ENCODE peak calls at places on chromosomes 12 and 14, in six cellular contexts. B, S, H, F, O and V are unnamed samples.

GRCh38 chr12:6141048-6141447 is 16.6 kb upstream of the VWF start:
- DNase-seq in F (no peak), S (no peak), H (peak), O (no peak), B (no peak), V (no peak)

GRCh38 chr14:54314365-54315134 is 82.3 kb upstream of the CDKN3 start:
- DNase-seq in S (no peak), B (no peak), O (no peak), F (no peak), H (no peak), V (no peak)

GRCh38 chr12:95701722-95702418 is 88.7 kb downstream of the NTN4 start:
- DNase-seq in H (no peak), F (no peak), O (no peak), B (no peak), S (peak), V (no peak)

GRCh38 chr12:95790025-95790911 is at the start of gene NTN4:
- DNase-seq in H (no peak), O (no peak), B (peak), F (no peak), S (no peak), V (peak)

GRCh38 chr12:66620026-66620425 is 58.9 kb downstream of the GRIP1 start:
- DNase-seq in O (no peak), S (no peak), H (no peak), B (no peak), F (no peak), V (no peak)

GRCh38 chr14:29028973-29029582 is 262.5 kb downstream of the FOXG1 start:
- DNase-seq in O (no peak), B (no peak), F (no peak), S (no peak), H (no peak), V (no peak)

GRCh38 chr12:68334136-68334535 is 2.0 kb upstream of the MDM1 start:
- DNase-seq in F (no peak), H (no peak), B (peak), O (no peak), S (no peak), V (no peak)

GRCh38 chr12:126667340-126667739 is 1599.6 kb upstream of the TMEM132C start:
- DNase-seq in S (peak), O (no peak), H (no peak), F (no peak), B (no peak), V (no peak)

GRCh38 chr14:42027271-42027670 is 420.6 kb downstream of the LRFN5 start:
- DNase-seq in B (no peak), S (no peak), F (no peak), H (no peak), O (no peak), V (no peak)

GRCh38 chr12:132315951-132316350 is 13.4 kb downstream of the GALNT9 start:
- DNase-seq in B (no peak), F (no peak), H (no peak), S (no peak), O (no peak), V (no peak)

GRCh38 chr14:99508896-99509629 is 27.9 kb downstream of the CCNK start:
- DNase-seq in S (no peak), H (no peak), O (no peak), B (peak), F (no peak), V (no peak)

GRCh38 chr14:88775532-88775931 is 17.2 kb downstream of the EML5 start:
- DNase-seq in B (no peak), F (no peak), H (no peak), O (no peak), S (no peak), V (no peak)

GRCh38 chr14:103016594-103016993 is 40.8 kb downstream of the CDC42BPB start:
- DNase-seq in F (no peak), H (no peak), O (no peak), S (no peak), B (no peak), V (no peak)

GRCh38 chr14:32560213-32560857 is 231.2 kb downstream of the AKAP6 start:
- DNase-seq in F (peak), S (no peak), O (no peak), H (no peak), B (peak), V (no peak)

GRCh38 chr12:27344246-27344645 is 11.6 kb downstream of the BMAL2 start:
- DNase-seq in H (no peak), F (no peak), B (peak), S (no peak), O (no peak), V (no peak)

GRCh38 chr12:122028601-122029560 is 7.2 kb downstream of the BCL7A start:
- DNase-seq in B (no peak), S (no peak), H (peak), F (no peak), O (no peak), V (peak)

GRCh38 chr14:100056964-100057817 is 8.0 kb upstream of the EVL start:
- DNase-seq in H (no peak), S (no peak), O (no peak), B (no peak), F (no peak), V (peak)

GRCh38 chr14:60651936-60652673 is 2.8 kb upstream of the SIX1 start:
- DNase-seq in B (no peak), H (no peak), F (no peak), S (no peak), O (no peak), V (no peak)

GRCh38 chr14:67583711-67584644 is 16.1 kb downstream of the PIGH start:
- DNase-seq in B (peak), S (peak), F (no peak), H (no peak), O (no peak), V (no peak)

GRCh38 chr12:71250186-71250585 is 92.4 kb upstream of the TSPAN8 start:
- DNase-seq in F (no peak), B (no peak), H (no peak), O (no peak), S (no peak), V (no peak)

GRCh38 chr14:92651106-92651792 is 97.2 kb downstream of the LGMN start:
- DNase-seq in B (no peak), S (no peak), O (peak), H (peak), F (no peak), V (peak)